ENCODE peak calls at places on chromosomes 4 and X, in seven cellular contexts. R is IMR-90, W is mesendoderm, A is mesenchymal stem cell, K is H9, E is trophoblast cell, Z is neuronal stem cell. S is an unnamed sample.

GRCh38 chrX:19544693-19545305 is 29.5 kb upstream of the MAP3K15 start:
- DNase-seq in R (peak; percentile 70), W (peak; percentile 45), A (peak; percentile 58), K (no peak), E (peak; percentile 78), Z (peak; percentile 27), S (no peak)

GRCh38 chr4:185344743-185345538 is 50.8 kb downstream of the LRP2BP start:
- DNase-seq in R (no peak), W (no peak), A (peak; percentile 25), K (no peak), E (peak; percentile 28), Z (no peak), S (no peak)

GRCh38 chrX:126770179-126770578 is 49.4 kb upstream of the PRR32 start:
- DNase-seq in R (no peak), W (peak; percentile 64), A (no peak), K (no peak), E (peak; percentile 68), Z (peak; percentile 6), S (no peak)

GRCh38 chrX:69117876-69118526 is 47.3 kb downstream of the PJA1 start:
- DNase-seq in R (no peak), W (no peak), A (no peak), K (no peak), E (no peak), Z (no peak), S (no peak)

GRCh38 chrX:24117288-24117687 is 32.2 kb upstream of the ZFX start:
- DNase-seq in R (peak; percentile 88), W (no peak), A (peak; percentile 54), K (no peak), E (no peak), Z (no peak), S (no peak)

GRCh38 chr4:1725521-1725920 is 4.2 kb downstream of the TACC3 start:
- DNase-seq in R (no peak), W (no peak), A (no peak), K (peak; percentile 25), E (no peak), Z (no peak), S (no peak)

GRCh38 chr4:77931452-77932135 is 69.0 kb downstream of the MRPL1 start:
- DNase-seq in R (peak; percentile 91), W (no peak), A (peak; percentile 95), K (no peak), E (no peak), Z (no peak), S (no peak)

GRCh38 chr4:28226962-28227361 is 1366.3 kb downstream of the STIM2 start:
- DNase-seq in R (no peak), W (no peak), A (no peak), K (no peak), E (no peak), Z (no peak), S (no peak)

GRCh38 chrX:10098235-10098819 is 58.4 kb upstream of the CLCN4 start:
- DNase-seq in R (no peak), W (no peak), A (no peak), K (no peak), E (no peak), Z (no peak), S (no peak)

GRCh38 chrX:11665144-11666040 is at the start of gene ARHGAP6:
- DNase-seq in R (peak; percentile 20), W (peak; percentile 77), A (peak; percentile 78), K (peak; percentile 62), E (peak; percentile 52), Z (peak; percentile 36), S (peak; percentile 55)

GRCh38 chr4:184370711-184371389 is 103.5 kb downstream of the IRF2 start:
- DNase-seq in R (peak; percentile 29), W (no peak), A (no peak), K (no peak), E (no peak), Z (no peak), S (no peak)

GRCh38 chr4:96519291-96519690 is 679.4 kb downstream of the PDHA2 start:
- DNase-seq in R (no peak), W (no peak), A (no peak), K (no peak), E (no peak), Z (no peak), S (no peak)

GRCh38 chr4:122783301-122784215 is 43.1 kb upstream of the FGF2 start:
- DNase-seq in R (peak; percentile 87), W (peak; percentile 99), A (peak; percentile 76), K (peak; percentile 94), E (peak; percentile 92), Z (peak; percentile 65), S (peak; percentile 95)
- H3K27ac ChIP-seq in R (peak overlapping the region; percentile 19), W (peak overlapping the region; percentile 83), A (peak overlapping the region; percentile 99), K (peak overlapping the region; percentile 99), E (peak overlapping the region; percentile 79), Z (peak overlapping the region; percentile 56), S (peak overlapping the region; percentile 84)

GRCh38 chr4:182091128-182091527 is 152.1 kb upstream of the TENM3 start:
- DNase-seq in R (no peak), W (peak; percentile 69), A (no peak), K (no peak), E (no peak), Z (no peak), S (no peak)
- H3K79me1 ChIP-seq in R (no peaks in the 10 kb centered on the region), W (no peaks in the 10 kb centered on the region), A (no peaks in the 10 kb centered on the region), K (no peaks in the 10 kb centered on the region), E (peaks cover 8% of the 10 kb centered on the region), Z (no peaks in the 10 kb centered on the region), S (no peaks in the 10 kb centered on the region)

DNA sequence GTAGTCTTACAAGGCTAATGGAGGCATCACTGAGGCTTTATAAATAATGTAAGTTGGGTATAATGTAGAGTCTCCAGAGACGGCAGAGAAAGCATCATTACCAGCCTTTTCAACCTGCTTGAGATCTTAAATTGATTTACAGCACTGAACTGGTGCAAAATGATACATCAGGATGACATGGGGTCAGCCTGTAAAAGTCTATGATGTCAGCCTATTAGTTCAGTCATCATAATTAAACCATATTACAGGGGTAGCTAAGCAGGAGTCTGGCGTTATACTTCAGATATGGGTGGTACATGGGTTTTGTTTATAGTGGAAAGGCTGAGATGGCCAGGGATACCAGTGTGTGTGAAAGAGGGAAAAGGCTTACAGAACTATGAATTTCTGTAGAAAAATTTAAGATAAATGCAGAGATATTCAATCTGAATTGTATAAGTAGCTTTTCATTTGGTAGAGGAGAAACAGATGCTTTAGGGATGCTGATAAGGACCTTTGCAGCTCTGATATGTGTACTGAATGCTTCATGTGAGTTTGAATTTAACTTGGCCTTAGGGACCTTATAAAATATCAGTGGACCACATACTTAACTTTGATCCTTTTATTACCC is 2.7 kb downstream of the SMAD1 start:
- DNase-seq in R (no peak), W (no peak), A (no peak), K (no peak), E (no peak), Z (no peak), S (no peak)
- H3K27ac ChIP-seq in R (no peak overlapping the region), W (no peak overlapping the region), A (no peak overlapping the region), K (no peak overlapping the region), E (no peak overlapping the region), Z (no peak overlapping the region), S (no peak overlapping the region)

GRCh38 chrX:145099204-145099603 is 148.1 kb upstream of the SPANXN1 start:
- DNase-seq in R (no peak), W (no peak), A (no peak), K (no peak), E (no peak), Z (no peak), S (no peak)
- H3K79me1 ChIP-seq in R (no peaks in the 10 kb centered on the region), W (no peaks in the 10 kb centered on the region), A (no peaks in the 10 kb centered on the region), K (no peaks in the 10 kb centered on the region), E (no peaks in the 10 kb centered on the region), Z (no peaks in the 10 kb centered on the region), S (no peaks in the 10 kb centered on the region)

DNA sequence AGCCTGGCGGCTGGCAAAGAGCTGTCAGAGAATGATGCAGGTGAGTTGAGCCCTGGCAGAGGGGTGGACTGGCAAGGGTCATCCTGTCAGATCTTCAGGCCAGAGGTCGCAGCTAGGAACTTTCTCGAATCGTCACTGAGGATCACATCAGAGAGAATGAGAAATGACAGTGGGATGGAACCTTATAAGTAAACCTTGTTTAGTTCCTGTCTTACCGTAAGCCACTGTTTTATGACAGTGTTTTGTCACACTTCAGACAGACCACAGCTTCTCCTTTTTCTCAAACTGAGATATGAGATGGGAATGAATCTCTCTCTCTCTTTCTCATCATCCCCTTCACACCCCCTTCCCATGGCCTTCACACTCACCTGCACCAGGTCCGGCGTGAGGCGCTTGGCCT is 9.3 kb downstream of the DIPK2B start:
- DNase-seq in R (no peak), W (no peak), A (no peak), K (no peak), E (no peak), Z (no peak), S (no peak)
- H3K27ac ChIP-seq in R (no peak overlapping the region), W (no peak overlapping the region), A (no peak overlapping the region), K (no peak overlapping the region), E (no peak overlapping the region), Z (no peak overlapping the region), S (no peak overlapping the region)